ENCODE peak calls at places on chromosomes 16 and 17, in nine cellular contexts. M is hippocampal formation; O is hepatic stellate cell; N is stomach; I is left ventricle myocardium superior; L is stimulated activated CD4-positive, alpha-beta T cell treated with anti-CD3 and anti-CD28 coated beads, Interleukin-4, amount 100 ng/mL, for 48 hours; H is ACHN; J is activated effector memory CD4-positive, alpha-beta T cell treated with Interleukin-2 at 50 U/mL for 16 hours; R is stimulated activated CD8-positive, alpha-beta memory T cell treated with anti-CD3 and anti-CD28 coated beads, Interleukin-4, amount 100 ng/mL, for 1 hour. Q is an unnamed sample.

GRCh38 chr17:80195671-80196529 is 24.2 kb downstream of the SGSH start:
- DNase-seq in M (no peak), O (peak; percentile 41), N (no peak), I (no peak), L (peak; percentile 47), H (no peak), J (peak; percentile 44), R (peak; percentile 33), Q (no peak)

GRCh38 chr17:41620583-41621434 is 3.6 kb downstream of the KRT17 start:
- DNase-seq in M (no peak), O (no peak), N (no peak), I (no peak), L (no peak), H (no peak), J (no peak), R (no peak), Q (no peak)

GRCh38 chr16:56354746-56355145 is 70.6 kb downstream of the AMFR start:
- DNase-seq in M (no peak), O (no peak), N (peak; percentile 20), I (no peak), L (no peak), H (no peak), J (no peak), R (no peak), Q (no peak)

GRCh38 chr16:28905800-28906372 is 19.2 kb downstream of the RABEP2 start:
- DNase-seq in M (no peak), O (no peak), N (no peak), I (no peak), L (no peak), H (no peak), J (no peak), R (no peak), Q (no peak)

GRCh38 chr17:28225872-28226271 is 93.1 kb upstream of the TMEM97 start:
- DNase-seq in M (no peak), O (no peak), N (no peak), I (no peak), L (no peak), H (no peak), J (no peak), R (no peak), Q (no peak)

GRCh38 chr17:50495918-50496317 is 12.3 kb upstream of the MYCBPAP start:
- DNase-seq in M (no peak), O (no peak), N (no peak), I (no peak), L (no peak), H (peak; percentile 21), J (no peak), R (no peak), Q (no peak)

GRCh38 chr17:63699638-63700527 is at the start of gene LIMD2:
- DNase-seq in M (peak; percentile 27), O (peak; percentile 68), N (peak; percentile 66), I (peak; percentile 77), L (peak; percentile 63), H (peak; percentile 48), J (peak; percentile 80), R (no peak), Q (no peak)

GRCh38 chr17:39225974-39226683 is 384 bp upstream of the STAC2 start:
- DNase-seq in M (no peak), O (peak; percentile 76), N (peak; percentile 38), I (peak; percentile 82), L (peak; percentile 35), H (peak; percentile 73), J (no peak), R (no peak), Q (no peak)

GRCh38 chr16:57938936-57939871 is 31.7 kb downstream of the CNGB1 start:
- DNase-seq in M (peak; percentile 50), O (peak; percentile 29), N (peak; percentile 74), I (peak; percentile 87), L (no peak), H (peak; percentile 89), J (no peak), R (no peak), Q (no peak)

GRCh38 chr16:81175325-81175891 is 63.1 kb upstream of the BCO1 start:
- DNase-seq in M (no peak), O (peak; percentile 61), N (no peak), I (no peak), L (no peak), H (no peak), J (no peak), R (no peak), Q (no peak)

GRCh38 chr16:2841606-2842339 is 11.7 kb downstream of the ZG16B start:
- DNase-seq in M (no peak), O (no peak), N (no peak), I (no peak), L (no peak), H (no peak), J (no peak), R (no peak), Q (no peak)